ENCODE peak calls at places on chromosomes 5 and 9, in four cellular contexts. One of them, this sample, is unnamed.
A peak's percentile ranks its signal among the peaks of the same experiment; 100 is the strongest.

GRCh38 chr5:147857302-147858129 is 21.0 kb upstream of the SCGB3A2 start:
- DNase-seq in IMR-90: peak; percentile 56
- DNase-seq in H1: peak; percentile 50
- DNase-seq in H9: peak; percentile 63
- DNase-seq in this sample: peak; percentile 83

GRCh38 chr9:130171226-130172148 is 717 bp upstream of the NCS1 start:
- DNase-seq in IMR-90: no peak
- DNase-seq in H1: no peak
- DNase-seq in H9: peak; percentile 58
- DNase-seq in this sample: peak; percentile 41

GRCh38 chr5:14270212-14270702 is 127.1 kb downstream of the TRIO start:
- DNase-seq in IMR-90: peak; percentile 64
- DNase-seq in H1: no peak
- DNase-seq in H9: peak; percentile 64
- DNase-seq in this sample: peak; percentile 91

GRCh38 chr5:5288236-5288635 is 134.2 kb upstream of the ICE1 start:
- DNase-seq in H1: no peak
- DNase-seq in H9: no peak
- DNase-seq in IMR-90: peak; percentile 10
- DNase-seq in this sample: peak; percentile 20

GRCh38 chr5:62127098-62127736 is 178.8 kb upstream of the KIF2A start:
- DNase-seq in H9: no peak
- DNase-seq in H1: no peak
- DNase-seq in IMR-90: no peak
- DNase-seq in this sample: no peak

GRCh38 chr9:12813960-12814876 is 39.4 kb downstream of the LURAP1L start:
- DNase-seq in H1: no peak
- DNase-seq in H9: no peak
- DNase-seq in IMR-90: peak; percentile 100
- DNase-seq in this sample: peak; percentile 15

GRCh38 chr5:33370135-33370472 is 70.7 kb upstream of the TARS1 start:
- DNase-seq in H1: no peak
- DNase-seq in IMR-90: peak; percentile 99
- DNase-seq in H9: no peak
- DNase-seq in this sample: no peak

GRCh38 chr9:117409321-117409720 is 5.5 kb downstream of the ASTN2 start:
- DNase-seq in H9: no peak
- DNase-seq in H1: no peak
- DNase-seq in IMR-90: no peak
- DNase-seq in this sample: peak; percentile 41

GRCh38 chr5:178786859-178787499 is 56.5 kb upstream of the ZNF354A start:
- DNase-seq in H1: no peak
- DNase-seq in H9: no peak
- DNase-seq in IMR-90: peak; percentile 58
- DNase-seq in this sample: no peak

GRCh38 chr9:108543251-108543768 is 312.5 kb downstream of the ACTL7B start:
- DNase-seq in H1: peak; percentile 25
- DNase-seq in IMR-90: peak; percentile 53
- DNase-seq in H9: peak; percentile 49
- DNase-seq in this sample: peak; percentile 75

GRCh38 chr9:93159601-93160418 is 24.1 kb upstream of the WNK2 start:
- DNase-seq in H9: peak; percentile 94
- DNase-seq in IMR-90: peak; percentile 77
- DNase-seq in H1: peak; percentile 59
- DNase-seq in this sample: peak; percentile 90

GRCh38 chr5:166370928-166371690 is 1920.3 kb upstream of the WWC1 start:
- DNase-seq in H1: no peak
- DNase-seq in H9: no peak
- DNase-seq in IMR-90: no peak
- DNase-seq in this sample: no peak

GRCh38 chr5:17748196-17748595 is 113.9 kb downstream of the TAF11L14 start:
- DNase-seq in IMR-90: no peak
- DNase-seq in H9: no peak
- DNase-seq in H1: no peak
- DNase-seq in this sample: no peak

GRCh38 chr9:122122468-122122867 is 29.4 kb upstream of the TTLL11 start:
- DNase-seq in H9: no peak
- DNase-seq in IMR-90: no peak
- DNase-seq in H1: no peak
- DNase-seq in this sample: no peak

GRCh38 chr9:129568560-129569505 is 52.1 kb downstream of the C9orf50 start:
- DNase-seq in H9: peak; percentile 64
- DNase-seq in IMR-90: no peak
- DNase-seq in H1: no peak
- DNase-seq in this sample: peak; percentile 64

GRCh38 chr9:91315191-91315590 is 46.5 kb downstream of the AUH start:
- DNase-seq in IMR-90: no peak
- DNase-seq in H1: no peak
- DNase-seq in H9: peak; percentile 70
- DNase-seq in this sample: peak; percentile 34

GRCh38 chr5:123756325-123756664 is 244.3 kb downstream of the CSNK1G3 start:
- DNase-seq in IMR-90: no peak
- DNase-seq in H9: no peak
- DNase-seq in H1: no peak
- DNase-seq in this sample: no peak

GRCh38 chr5:55600536-55601208 is 65.9 kb upstream of the PLPP1 start:
- DNase-seq in H9: no peak
- DNase-seq in IMR-90: peak; percentile 60
- DNase-seq in H1: no peak
- DNase-seq in this sample: peak; percentile 53

GRCh38 chr9:1208185-1208584 is 158.0 kb downstream of the DMRT2 start:
- DNase-seq in H9: no peak
- DNase-seq in H1: no peak
- DNase-seq in IMR-90: peak; percentile 60
- DNase-seq in this sample: no peak

GRCh38 chr9:95880011-95880690 is 4.7 kb downstream of the ERCC6L2 start:
- DNase-seq in H1: no peak
- DNase-seq in IMR-90: peak; percentile 95
- DNase-seq in H9: no peak
- DNase-seq in this sample: no peak

GRCh38 chr5:18772475-18772874 is 1138.2 kb downstream of the TAF11L14 start:
- DNase-seq in H1: no peak
- DNase-seq in H9: no peak
- DNase-seq in IMR-90: no peak
- DNase-seq in this sample: peak; percentile 69

GRCh38 chr5:83554133-83554532 is 82.6 kb downstream of the VCAN start:
- DNase-seq in IMR-90: no peak
- DNase-seq in H9: no peak
- DNase-seq in H1: no peak
- DNase-seq in this sample: no peak

GRCh38 chr9:3441197-3441816 is 84.5 kb downstream of the RFX3 start:
- DNase-seq in H9: peak; percentile 42
- DNase-seq in IMR-90: peak; percentile 77
- DNase-seq in H1: no peak
- DNase-seq in this sample: peak; percentile 70

GRCh38 chr5:151167022-151167421 is 9.4 kb upstream of the ANXA6 start:
- DNase-seq in H9: no peak
- DNase-seq in H1: no peak
- DNase-seq in IMR-90: no peak
- DNase-seq in this sample: no peak

DNA sequence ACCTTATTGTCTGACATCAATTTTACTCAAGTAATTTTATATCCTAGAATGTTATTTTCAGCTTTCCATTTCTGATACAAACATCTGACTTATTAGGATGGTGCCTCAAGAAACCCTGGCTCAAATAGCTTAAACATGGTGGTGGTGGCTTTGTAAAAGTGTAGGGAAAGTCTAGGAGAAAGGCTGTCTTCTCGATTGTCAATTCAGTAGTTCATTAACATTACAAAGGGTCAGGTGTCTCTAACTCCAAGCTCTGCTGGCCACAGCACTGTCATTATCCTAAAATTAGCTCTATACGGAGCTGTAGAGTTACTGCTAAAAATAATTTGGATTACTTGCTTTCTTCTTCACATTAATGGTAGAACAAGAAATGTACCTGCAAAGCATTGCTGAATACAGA is 1360.1 kb upstream of the CDH6 start:
- DNase-seq in IMR-90: no peak
- DNase-seq in H1: no peak
- DNase-seq in H9: no peak
- DNase-seq in this sample: no peak
- H4K5ac ChIP-seq in IMR-90: no peak overlapping the region
- H4K5ac ChIP-seq in H1: no peak overlapping the region
- H4K5ac ChIP-seq in H9: no peak overlapping the region
- H4K5ac ChIP-seq in this sample: no peak overlapping the region

DNA sequence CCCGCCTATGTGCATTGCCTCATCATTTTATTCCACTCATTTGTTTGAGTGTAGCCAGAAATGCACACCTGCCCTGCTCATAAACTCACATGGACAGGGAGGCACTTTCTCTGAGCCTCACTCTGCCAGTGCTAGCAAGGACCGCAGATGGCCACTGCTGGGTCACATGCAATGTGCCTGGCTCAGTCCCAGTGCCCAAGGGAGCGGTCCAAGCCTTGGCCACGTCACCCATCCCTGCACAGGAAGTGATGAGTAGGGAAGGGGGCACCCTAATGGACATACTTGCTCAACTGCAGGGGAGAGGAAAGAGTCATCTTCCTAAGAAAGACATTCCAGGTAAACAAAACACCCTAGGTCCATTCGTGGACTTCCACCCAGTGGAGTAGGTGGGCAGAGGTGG is 630.9 kb downstream of the IRX1 start:
- DNase-seq in H9: no peak
- DNase-seq in IMR-90: no peak
- DNase-seq in H1: no peak
- DNase-seq in this sample: no peak
- H3K18ac ChIP-seq in H9: no peak overlapping the region
- H3K18ac ChIP-seq in IMR-90: no peak overlapping the region
- H3K18ac ChIP-seq in H1: no peak overlapping the region
- H3K18ac ChIP-seq in this sample: no peak overlapping the region

GRCh38 chr5:31918739-31919138 is 255.4 kb downstream of the GOLPH3 start:
- DNase-seq in H9: no peak
- DNase-seq in H1: no peak
- DNase-seq in IMR-90: no peak
- DNase-seq in this sample: no peak

GRCh38 chr5:31911291-31912265 is 262.5 kb downstream of the GOLPH3 start:
- DNase-seq in IMR-90: no peak
- DNase-seq in H9: no peak
- DNase-seq in H1: no peak
- DNase-seq in this sample: no peak

GRCh38 chr5:31909073-31909472 is 265.0 kb downstream of the GOLPH3 start:
- DNase-seq in H9: no peak
- DNase-seq in IMR-90: no peak
- DNase-seq in H1: no peak
- DNase-seq in this sample: no peak

GRCh38 chr5:31916327-31916726 is 257.8 kb downstream of the GOLPH3 start:
- DNase-seq in IMR-90: no peak
- DNase-seq in H9: no peak
- DNase-seq in H1: no peak
- DNase-seq in this sample: no peak

DNA sequence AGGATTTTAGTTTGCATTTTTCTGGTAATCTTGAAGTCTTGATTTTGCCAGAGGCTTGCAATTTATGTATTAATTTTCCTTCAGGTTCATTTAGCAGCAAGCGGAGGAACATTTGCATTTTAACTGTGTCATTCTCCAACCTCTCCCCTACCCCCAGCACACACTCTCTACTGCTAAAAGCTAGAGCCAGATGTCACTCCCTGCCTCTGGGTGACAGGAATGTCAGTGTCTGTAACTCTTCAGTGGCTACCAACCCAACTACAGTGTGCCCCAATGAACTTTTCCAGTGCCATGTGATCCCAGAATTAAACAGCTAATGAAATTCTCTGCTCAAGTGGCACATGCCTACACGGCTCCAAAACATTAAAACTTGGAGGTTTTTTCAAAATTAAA is 260.3 kb downstream of the GOLPH3 start:
- DNase-seq in H1: no peak
- DNase-seq in H9: no peak
- DNase-seq in IMR-90: no peak
- DNase-seq in this sample: no peak
- H4K5ac ChIP-seq in H1: no peak overlapping the region
- H4K5ac ChIP-seq in H9: no peak overlapping the region
- H4K5ac ChIP-seq in IMR-90: no peak overlapping the region
- H4K5ac ChIP-seq in this sample: no peak overlapping the region

GRCh38 chr9:99368341-99369326 is 146.6 kb downstream of the SEC61B start:
- DNase-seq in IMR-90: peak; percentile 83
- DNase-seq in H9: no peak
- DNase-seq in H1: no peak
- DNase-seq in this sample: no peak
- H3K18ac ChIP-seq in IMR-90: peak overlapping the region; percentile 0
- H3K18ac ChIP-seq in H9: no peak overlapping the region
- H3K18ac ChIP-seq in H1: no peak overlapping the region
- H3K18ac ChIP-seq in this sample: no peak overlapping the region

GRCh38 chr9:128335914-128336313 is 4.4 kb upstream of the SLC27A4 start:
- DNase-seq in H1: no peak
- DNase-seq in H9: no peak
- DNase-seq in IMR-90: no peak
- DNase-seq in this sample: no peak
- H4K5ac ChIP-seq in H1: no peak overlapping the region
- H4K5ac ChIP-seq in H9: no peak overlapping the region
- H4K5ac ChIP-seq in IMR-90: no peak overlapping the region
- H4K5ac ChIP-seq in this sample: no peak overlapping the region

This sample was measured in mesendoderm.